ENCODE peak calls at places on chromosomes 7 and 10, in seven cellular contexts. One of them, this sample, is unnamed.

GRCh38 chr10:92544296-92544695 is 29.6 kb downstream of the IDE start:
- DNase-seq in activated B cell treated with CpG ODN at 0.5 μM for 24 hours: no peak
- DNase-seq in WTC11: no peak
- DNase-seq in mammary epithelial cell: peak
- DNase-seq in left ventricle myocardium inferior: no peak
- DNase-seq in lower leg skin: no peak
- DNase-seq in dorsolateral prefrontal cortex: no peak
- DNase-seq in this sample: peak

GRCh38 chr10:62554632-62555199 is 180.5 kb downstream of the ZNF365 start:
- DNase-seq in left ventricle myocardium inferior: no peak
- DNase-seq in lower leg skin: no peak
- DNase-seq in WTC11: peak
- DNase-seq in activated B cell treated with CpG ODN at 0.5 μM for 24 hours: no peak
- DNase-seq in dorsolateral prefrontal cortex: no peak
- DNase-seq in mammary epithelial cell: peak
- DNase-seq in this sample: peak

GRCh38 chr7:136247211-136247610 is 270.1 kb upstream of the MTPN start:
- DNase-seq in activated B cell treated with CpG ODN at 0.5 μM for 24 hours: no peak
- DNase-seq in lower leg skin: no peak
- DNase-seq in left ventricle myocardium inferior: no peak
- DNase-seq in WTC11: no peak
- DNase-seq in mammary epithelial cell: no peak
- DNase-seq in dorsolateral prefrontal cortex: no peak
- DNase-seq in this sample: no peak

GRCh38 chr10:63068246-63068645 is 64.9 kb upstream of the NRBF2 start:
- DNase-seq in WTC11: no peak
- DNase-seq in left ventricle myocardium inferior: no peak
- DNase-seq in mammary epithelial cell: peak
- DNase-seq in lower leg skin: no peak
- DNase-seq in activated B cell treated with CpG ODN at 0.5 μM for 24 hours: no peak
- DNase-seq in dorsolateral prefrontal cortex: no peak
- DNase-seq in this sample: no peak

GRCh38 chr10:11668847-11669610 is 57.6 kb upstream of the USP6NL start:
- DNase-seq in WTC11: no peak
- DNase-seq in lower leg skin: no peak
- DNase-seq in mammary epithelial cell: no peak
- DNase-seq in left ventricle myocardium inferior: no peak
- DNase-seq in dorsolateral prefrontal cortex: no peak
- DNase-seq in activated B cell treated with CpG ODN at 0.5 μM for 24 hours: no peak
- DNase-seq in this sample: no peak

GRCh38 chr7:151847681-151848081 is 29.2 kb downstream of the PRKAG2 start:
- DNase-seq in dorsolateral prefrontal cortex: no peak
- DNase-seq in WTC11: no peak
- DNase-seq in lower leg skin: no peak
- DNase-seq in left ventricle myocardium inferior: peak
- DNase-seq in mammary epithelial cell: no peak
- DNase-seq in activated B cell treated with CpG ODN at 0.5 μM for 24 hours: no peak
- DNase-seq in this sample: no peak

GRCh38 chr7:29336851-29337627 is 142.5 kb downstream of the CHN2 start:
- DNase-seq in dorsolateral prefrontal cortex: no peak
- DNase-seq in lower leg skin: no peak
- DNase-seq in mammary epithelial cell: no peak
- DNase-seq in activated B cell treated with CpG ODN at 0.5 μM for 24 hours: no peak
- DNase-seq in left ventricle myocardium inferior: no peak
- DNase-seq in WTC11: no peak
- DNase-seq in this sample: no peak

GRCh38 chr7:156943091-156944041 is 6.1 kb upstream of the NOM1 start:
- DNase-seq in lower leg skin: no peak
- DNase-seq in WTC11: no peak
- DNase-seq in mammary epithelial cell: peak
- DNase-seq in activated B cell treated with CpG ODN at 0.5 μM for 24 hours: no peak
- DNase-seq in dorsolateral prefrontal cortex: no peak
- DNase-seq in left ventricle myocardium inferior: no peak
- DNase-seq in this sample: no peak

GRCh38 chr10:114507449-114507848 is 103.1 kb upstream of the AFAP1L2 start:
- DNase-seq in lower leg skin: peak
- DNase-seq in activated B cell treated with CpG ODN at 0.5 μM for 24 hours: no peak
- DNase-seq in mammary epithelial cell: peak
- DNase-seq in WTC11: no peak
- DNase-seq in left ventricle myocardium inferior: peak
- DNase-seq in dorsolateral prefrontal cortex: no peak
- DNase-seq in this sample: no peak

GRCh38 chr10:124632064-124632531 is 112.1 kb downstream of the FAM53B start:
- DNase-seq in lower leg skin: no peak
- DNase-seq in activated B cell treated with CpG ODN at 0.5 μM for 24 hours: no peak
- DNase-seq in WTC11: peak
- DNase-seq in mammary epithelial cell: peak
- DNase-seq in left ventricle myocardium inferior: peak
- DNase-seq in dorsolateral prefrontal cortex: no peak
- DNase-seq in this sample: no peak

GRCh38 chr7:127154101-127154500 is 98.6 kb downstream of the GRM8 start:
- DNase-seq in dorsolateral prefrontal cortex: no peak
- DNase-seq in WTC11: no peak
- DNase-seq in left ventricle myocardium inferior: no peak
- DNase-seq in activated B cell treated with CpG ODN at 0.5 μM for 24 hours: no peak
- DNase-seq in lower leg skin: no peak
- DNase-seq in mammary epithelial cell: no peak
- DNase-seq in this sample: no peak

GRCh38 chr10:126097558-126098215 is 201.3 kb downstream of the FANK1 start:
- DNase-seq in mammary epithelial cell: no peak
- DNase-seq in left ventricle myocardium inferior: no peak
- DNase-seq in activated B cell treated with CpG ODN at 0.5 μM for 24 hours: no peak
- DNase-seq in dorsolateral prefrontal cortex: no peak
- DNase-seq in WTC11: no peak
- DNase-seq in lower leg skin: no peak
- DNase-seq in this sample: no peak
- TF ChIP-seq CTCF in mammary epithelial cell: peak
- TF ChIP-seq CTCF in left ventricle myocardium inferior: peak
- TF ChIP-seq CTCF in activated B cell treated with CpG ODN at 0.5 μM for 24 hours: no peak
- TF ChIP-seq CTCF in dorsolateral prefrontal cortex: no peak
- TF ChIP-seq CTCF in WTC11: no peak
- TF ChIP-seq CTCF in lower leg skin: no peak
- TF ChIP-seq CTCF in this sample: peak

GRCh38 chr10:100685331-100685730 is 60.1 kb upstream of the PAX2 start:
- DNase-seq in dorsolateral prefrontal cortex: no peak
- DNase-seq in activated B cell treated with CpG ODN at 0.5 μM for 24 hours: no peak
- DNase-seq in WTC11: no peak
- DNase-seq in lower leg skin: no peak
- DNase-seq in left ventricle myocardium inferior: no peak
- DNase-seq in mammary epithelial cell: no peak
- DNase-seq in this sample: no peak
- TF ChIP-seq CTCF in dorsolateral prefrontal cortex: no peak
- TF ChIP-seq CTCF in activated B cell treated with CpG ODN at 0.5 μM for 24 hours: no peak
- TF ChIP-seq CTCF in WTC11: no peak
- TF ChIP-seq CTCF in lower leg skin: no peak
- TF ChIP-seq CTCF in left ventricle myocardium inferior: no peak
- TF ChIP-seq CTCF in mammary epithelial cell: no peak
- TF ChIP-seq CTCF in this sample: no peak

GRCh38 chr7:143002106-143002505 is 24.8 kb downstream of the OR9A2 start:
- DNase-seq in WTC11: no peak
- DNase-seq in mammary epithelial cell: peak
- DNase-seq in dorsolateral prefrontal cortex: no peak
- DNase-seq in left ventricle myocardium inferior: no peak
- DNase-seq in lower leg skin: no peak
- DNase-seq in activated B cell treated with CpG ODN at 0.5 μM for 24 hours: no peak
- DNase-seq in this sample: peak
- TF ChIP-seq CTCF in WTC11: no peak
- TF ChIP-seq CTCF in mammary epithelial cell: peak
- TF ChIP-seq CTCF in dorsolateral prefrontal cortex: peak
- TF ChIP-seq CTCF in left ventricle myocardium inferior: no peak
- TF ChIP-seq CTCF in lower leg skin: no peak
- TF ChIP-seq CTCF in activated B cell treated with CpG ODN at 0.5 μM for 24 hours: no peak
- TF ChIP-seq CTCF in this sample: peak

GRCh38 chr10:128843972-128844371 is 623.1 kb upstream of the MGMT start:
- DNase-seq in mammary epithelial cell: no peak
- DNase-seq in dorsolateral prefrontal cortex: no peak
- DNase-seq in left ventricle myocardium inferior: no peak
- DNase-seq in activated B cell treated with CpG ODN at 0.5 μM for 24 hours: no peak
- DNase-seq in WTC11: no peak
- DNase-seq in lower leg skin: no peak
- DNase-seq in this sample: no peak
- TF ChIP-seq CTCF in mammary epithelial cell: no peak
- TF ChIP-seq CTCF in dorsolateral prefrontal cortex: no peak
- TF ChIP-seq CTCF in left ventricle myocardium inferior: peak
- TF ChIP-seq CTCF in activated B cell treated with CpG ODN at 0.5 μM for 24 hours: no peak
- TF ChIP-seq CTCF in WTC11: no peak
- TF ChIP-seq CTCF in lower leg skin: no peak
- TF ChIP-seq CTCF in this sample: no peak

GRCh38 chr10:35463105-35463867 is 127.0 kb downstream of the CCNY start:
- DNase-seq in dorsolateral prefrontal cortex: no peak
- DNase-seq in WTC11: no peak
- DNase-seq in left ventricle myocardium inferior: no peak
- DNase-seq in activated B cell treated with CpG ODN at 0.5 μM for 24 hours: no peak
- DNase-seq in mammary epithelial cell: no peak
- DNase-seq in lower leg skin: no peak
- DNase-seq in this sample: no peak

GRCh38 chr10:35465601-35466140 is 129.4 kb downstream of the CCNY start:
- DNase-seq in WTC11: no peak
- DNase-seq in activated B cell treated with CpG ODN at 0.5 μM for 24 hours: no peak
- DNase-seq in mammary epithelial cell: no peak
- DNase-seq in dorsolateral prefrontal cortex: no peak
- DNase-seq in lower leg skin: no peak
- DNase-seq in left ventricle myocardium inferior: no peak
- DNase-seq in this sample: no peak

GRCh38 chr10:35462491-35462934 is 126.2 kb downstream of the CCNY start:
- DNase-seq in mammary epithelial cell: no peak
- DNase-seq in activated B cell treated with CpG ODN at 0.5 μM for 24 hours: no peak
- DNase-seq in lower leg skin: no peak
- DNase-seq in dorsolateral prefrontal cortex: peak
- DNase-seq in left ventricle myocardium inferior: no peak
- DNase-seq in WTC11: no peak
- DNase-seq in this sample: no peak

GRCh38 chr10:35464805-35465456 is 128.6 kb downstream of the CCNY start:
- DNase-seq in activated B cell treated with CpG ODN at 0.5 μM for 24 hours: no peak
- DNase-seq in lower leg skin: no peak
- DNase-seq in left ventricle myocardium inferior: no peak
- DNase-seq in WTC11: no peak
- DNase-seq in mammary epithelial cell: no peak
- DNase-seq in dorsolateral prefrontal cortex: no peak
- DNase-seq in this sample: no peak

DNA sequence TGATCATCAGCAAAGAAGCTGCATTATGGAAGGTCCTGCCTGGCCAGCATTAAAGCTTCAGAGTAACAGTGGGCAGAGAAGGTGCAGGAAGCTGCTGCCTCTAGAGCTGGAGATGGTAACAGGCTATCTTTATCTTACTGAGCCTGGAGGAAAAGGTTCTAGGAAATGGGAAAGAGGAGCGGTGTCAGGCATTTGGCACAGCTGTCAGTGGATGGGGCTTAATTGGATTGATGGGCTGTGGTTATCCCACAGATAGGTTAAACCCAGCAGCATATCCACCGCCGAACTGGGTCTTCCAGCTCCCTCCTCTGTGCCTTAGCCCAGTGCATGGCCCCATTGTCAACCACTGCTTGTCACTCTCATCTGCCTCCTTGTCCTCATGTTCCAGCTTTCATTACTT is 127.6 kb downstream of the CCNY start:
- DNase-seq in dorsolateral prefrontal cortex: no peak
- DNase-seq in activated B cell treated with CpG ODN at 0.5 μM for 24 hours: no peak
- DNase-seq in mammary epithelial cell: no peak
- DNase-seq in WTC11: no peak
- DNase-seq in left ventricle myocardium inferior: no peak
- DNase-seq in lower leg skin: no peak
- DNase-seq in this sample: no peak
- TF ChIP-seq CTCF in dorsolateral prefrontal cortex: no peak
- TF ChIP-seq CTCF in activated B cell treated with CpG ODN at 0.5 μM for 24 hours: no peak
- TF ChIP-seq CTCF in mammary epithelial cell: no peak
- TF ChIP-seq CTCF in WTC11: no peak
- TF ChIP-seq CTCF in left ventricle myocardium inferior: no peak
- TF ChIP-seq CTCF in lower leg skin: no peak
- TF ChIP-seq CTCF in this sample: no peak

GRCh38 chr7:159045839-159046238 is 98.8 kb downstream of the VIPR2 start:
- DNase-seq in dorsolateral prefrontal cortex: no peak
- DNase-seq in left ventricle myocardium inferior: no peak
- DNase-seq in lower leg skin: no peak
- DNase-seq in mammary epithelial cell: no peak
- DNase-seq in activated B cell treated with CpG ODN at 0.5 μM for 24 hours: no peak
- DNase-seq in WTC11: no peak
- DNase-seq in this sample: no peak
- TF ChIP-seq CTCF in dorsolateral prefrontal cortex: no peak
- TF ChIP-seq CTCF in left ventricle myocardium inferior: peak
- TF ChIP-seq CTCF in lower leg skin: no peak
- TF ChIP-seq CTCF in mammary epithelial cell: peak
- TF ChIP-seq CTCF in activated B cell treated with CpG ODN at 0.5 μM for 24 hours: no peak
- TF ChIP-seq CTCF in WTC11: no peak
- TF ChIP-seq CTCF in this sample: peak

GRCh38 chr7:34471844-34472243 is 186.2 kb upstream of the NPSR1 start:
- DNase-seq in activated B cell treated with CpG ODN at 0.5 μM for 24 hours: no peak
- DNase-seq in mammary epithelial cell: no peak
- DNase-seq in dorsolateral prefrontal cortex: no peak
- DNase-seq in lower leg skin: no peak
- DNase-seq in left ventricle myocardium inferior: no peak
- DNase-seq in WTC11: peak
- DNase-seq in this sample: no peak
- TF ChIP-seq CTCF in activated B cell treated with CpG ODN at 0.5 μM for 24 hours: no peak
- TF ChIP-seq CTCF in mammary epithelial cell: no peak
- TF ChIP-seq CTCF in dorsolateral prefrontal cortex: no peak
- TF ChIP-seq CTCF in lower leg skin: no peak
- TF ChIP-seq CTCF in left ventricle myocardium inferior: no peak
- TF ChIP-seq CTCF in WTC11: no peak
- TF ChIP-seq CTCF in this sample: no peak